ENCODE peak calls at places on chromosome 11, in eight cellular contexts. One of them, this sample, is unnamed.

GRCh38 chr11:19368726-19369364 is 128.1 kb upstream of the E2F8 start:
- DNase-seq in HCT116: no peak
- DNase-seq in mesenchymal stem cell: peak; percentile 73
- DNase-seq in NT2/D1: no peak
- DNase-seq in IMR-90: no peak
- DNase-seq in neural progenitor cell: no peak
- DNase-seq in SK-N-SH: no peak
- DNase-seq in SK-N-MC: no peak
- DNase-seq in this sample: no peak

GRCh38 chr11:55457641-55458040 is 89.9 kb downstream of the OR4A15 start:
- DNase-seq in mesenchymal stem cell: no peak
- DNase-seq in NT2/D1: no peak
- DNase-seq in HCT116: no peak
- DNase-seq in IMR-90: no peak
- DNase-seq in SK-N-SH: no peak
- DNase-seq in neural progenitor cell: no peak
- DNase-seq in SK-N-MC: no peak
- DNase-seq in this sample: no peak

GRCh38 chr11:132037961-132038360 is 667.5 kb downstream of the NTM start:
- DNase-seq in neural progenitor cell: no peak
- DNase-seq in HCT116: no peak
- DNase-seq in SK-N-SH: no peak
- DNase-seq in NT2/D1: no peak
- DNase-seq in mesenchymal stem cell: no peak
- DNase-seq in IMR-90: no peak
- DNase-seq in SK-N-MC: no peak
- DNase-seq in this sample: no peak

GRCh38 chr11:117039270-117039669 is 59.0 kb downstream of the SIK3 start:
- DNase-seq in mesenchymal stem cell: no peak
- DNase-seq in HCT116: no peak
- DNase-seq in SK-N-SH: no peak
- DNase-seq in neural progenitor cell: no peak
- DNase-seq in NT2/D1: no peak
- DNase-seq in IMR-90: no peak
- DNase-seq in SK-N-MC: no peak
- DNase-seq in this sample: no peak

GRCh38 chr11:3853935-3854659 is 1.4 kb upstream of the STIM1 start:
- DNase-seq in SK-N-SH: no peak
- DNase-seq in IMR-90: no peak
- DNase-seq in HCT116: no peak
- DNase-seq in mesenchymal stem cell: no peak
- DNase-seq in SK-N-MC: no peak
- DNase-seq in neural progenitor cell: no peak
- DNase-seq in NT2/D1: no peak
- DNase-seq in this sample: no peak

GRCh38 chr11:116836648-116837023 is 786 bp downstream of the APOA1 start:
- DNase-seq in SK-N-SH: no peak
- DNase-seq in HCT116: no peak
- DNase-seq in SK-N-MC: no peak
- DNase-seq in mesenchymal stem cell: no peak
- DNase-seq in NT2/D1: no peak
- DNase-seq in IMR-90: no peak
- DNase-seq in neural progenitor cell: no peak
- DNase-seq in this sample: no peak

GRCh38 chr11:118530683-118531596 is at the start of gene TMEM25:
- DNase-seq in IMR-90: peak; percentile 32
- DNase-seq in SK-N-SH: peak; percentile 96
- DNase-seq in mesenchymal stem cell: peak; percentile 64
- DNase-seq in neural progenitor cell: peak; percentile 87
- DNase-seq in HCT116: no peak
- DNase-seq in NT2/D1: peak; percentile 43
- DNase-seq in SK-N-MC: no peak
- DNase-seq in this sample: peak; percentile 91

GRCh38 chr11:10309163-10310093 is 4.6 kb downstream of the ADM start:
- DNase-seq in mesenchymal stem cell: peak; percentile 87
- DNase-seq in IMR-90: peak; percentile 92
- DNase-seq in HCT116: peak; percentile 83
- DNase-seq in SK-N-MC: no peak
- DNase-seq in neural progenitor cell: no peak
- DNase-seq in NT2/D1: no peak
- DNase-seq in SK-N-SH: no peak
- DNase-seq in this sample: peak; percentile 78

GRCh38 chr11:82995754-82996398 is 75.8 kb downstream of the RAB30 start:
- DNase-seq in mesenchymal stem cell: peak; percentile 60
- DNase-seq in SK-N-SH: no peak
- DNase-seq in SK-N-MC: no peak
- DNase-seq in HCT116: no peak
- DNase-seq in IMR-90: no peak
- DNase-seq in neural progenitor cell: no peak
- DNase-seq in NT2/D1: no peak
- DNase-seq in this sample: no peak

GRCh38 chr11:67632175-67632981 is 2.6 kb upstream of the NUDT8 start:
- DNase-seq in mesenchymal stem cell: no peak
- DNase-seq in IMR-90: no peak
- DNase-seq in SK-N-SH: no peak
- DNase-seq in NT2/D1: no peak
- DNase-seq in SK-N-MC: no peak
- DNase-seq in neural progenitor cell: no peak
- DNase-seq in HCT116: no peak
- DNase-seq in this sample: peak; percentile 74

GRCh38 chr11:122717264-122717867 is 61.8 kb downstream of the UBASH3B start:
- DNase-seq in HCT116: no peak
- DNase-seq in IMR-90: no peak
- DNase-seq in SK-N-MC: no peak
- DNase-seq in mesenchymal stem cell: no peak
- DNase-seq in SK-N-SH: no peak
- DNase-seq in neural progenitor cell: no peak
- DNase-seq in NT2/D1: no peak
- DNase-seq in this sample: no peak

GRCh38 chr11:119907934-119908760 is 179.1 kb upstream of the NECTIN1 start:
- DNase-seq in SK-N-SH: peak; percentile 86
- DNase-seq in mesenchymal stem cell: no peak
- DNase-seq in HCT116: no peak
- DNase-seq in IMR-90: no peak
- DNase-seq in NT2/D1: no peak
- DNase-seq in SK-N-MC: no peak
- DNase-seq in neural progenitor cell: no peak
- DNase-seq in this sample: no peak

DNA sequence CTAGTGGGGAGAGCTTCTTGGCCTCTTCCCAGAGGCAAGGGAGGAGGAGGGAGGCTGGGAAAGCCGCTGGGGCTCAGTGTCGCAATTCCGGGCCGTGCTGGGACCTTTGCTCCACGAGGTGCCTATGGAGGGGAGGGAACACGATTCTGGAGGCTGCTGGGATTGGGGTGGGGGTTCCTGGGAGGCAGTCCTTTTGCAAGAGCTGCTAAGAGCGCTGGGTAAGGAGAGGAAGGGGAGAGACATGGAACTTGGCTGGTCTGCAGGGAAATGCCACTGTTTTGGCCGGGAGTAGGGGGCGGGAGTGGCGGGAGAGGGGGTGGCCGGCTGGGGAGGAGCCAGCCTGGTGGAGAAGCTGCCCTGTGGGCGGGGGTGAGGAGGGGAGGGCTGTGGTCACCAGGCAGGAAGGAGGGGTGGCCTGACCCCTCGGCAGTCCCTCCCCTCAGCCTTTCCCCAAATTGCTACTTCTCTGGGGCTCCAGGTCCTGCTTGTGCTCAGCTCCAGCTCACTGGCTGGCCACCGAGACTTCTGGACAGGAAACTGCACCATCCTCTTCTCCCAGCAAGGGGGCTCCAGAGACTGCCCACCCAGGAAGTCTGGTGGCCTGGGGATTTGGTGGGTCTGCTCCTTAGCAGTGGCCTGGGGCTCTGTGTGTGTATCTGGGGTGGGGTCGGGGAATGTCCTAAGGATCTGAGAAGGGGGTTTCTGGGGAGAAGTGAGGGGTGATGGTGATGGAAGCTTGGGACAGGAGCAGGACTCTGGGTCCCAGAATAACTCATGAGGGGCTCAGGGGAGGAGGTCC is at the start of gene NR1H3:
- DNase-seq in mesenchymal stem cell: peak; percentile 86
- DNase-seq in neural progenitor cell: peak; percentile 79
- DNase-seq in IMR-90: peak; percentile 66
- DNase-seq in NT2/D1: no peak
- DNase-seq in SK-N-SH: peak; percentile 79
- DNase-seq in HCT116: no peak
- DNase-seq in SK-N-MC: no peak
- DNase-seq in this sample: peak; percentile 94
- H3K9ac ChIP-seq in mesenchymal stem cell: peak within 1 kb of the TSS; percentile 78
- H3K9ac ChIP-seq in neural progenitor cell: no peak within 1 kb of the TSS
- H3K9ac ChIP-seq in IMR-90: peak within 1 kb of the TSS; percentile 52
- H3K9ac ChIP-seq in NT2/D1: peak within 1 kb of the TSS; percentile 78
- H3K9ac ChIP-seq in SK-N-SH: no peak within 1 kb of the TSS
- H3K9ac ChIP-seq in HCT116: no peak within 1 kb of the TSS
- H3K9ac ChIP-seq in SK-N-MC: peak within 1 kb of the TSS; percentile 60
- H3K9ac ChIP-seq in this sample: peak within 1 kb of the TSS; percentile 25

GRCh38 chr11:126423743-126424142 is 68.3 kb downstream of the ST3GAL4 start:
- DNase-seq in SK-N-MC: no peak
- DNase-seq in HCT116: no peak
- DNase-seq in neural progenitor cell: no peak
- DNase-seq in IMR-90: no peak
- DNase-seq in SK-N-SH: no peak
- DNase-seq in mesenchymal stem cell: no peak
- DNase-seq in NT2/D1: no peak
- DNase-seq in this sample: no peak

GRCh38 chr11:126423154-126423553 is 67.7 kb downstream of the ST3GAL4 start:
- DNase-seq in SK-N-MC: no peak
- DNase-seq in mesenchymal stem cell: no peak
- DNase-seq in HCT116: no peak
- DNase-seq in IMR-90: no peak
- DNase-seq in SK-N-SH: no peak
- DNase-seq in NT2/D1: no peak
- DNase-seq in neural progenitor cell: no peak
- DNase-seq in this sample: no peak

GRCh38 chr11:126420730-126421083 is 65.2 kb downstream of the ST3GAL4 start:
- DNase-seq in HCT116: no peak
- DNase-seq in NT2/D1: no peak
- DNase-seq in SK-N-SH: no peak
- DNase-seq in SK-N-MC: no peak
- DNase-seq in IMR-90: no peak
- DNase-seq in mesenchymal stem cell: no peak
- DNase-seq in neural progenitor cell: no peak
- DNase-seq in this sample: no peak

GRCh38 chr11:126421243-126421642 is 65.8 kb downstream of the ST3GAL4 start:
- DNase-seq in HCT116: no peak
- DNase-seq in SK-N-MC: no peak
- DNase-seq in SK-N-SH: no peak
- DNase-seq in neural progenitor cell: no peak
- DNase-seq in IMR-90: no peak
- DNase-seq in mesenchymal stem cell: no peak
- DNase-seq in NT2/D1: no peak
- DNase-seq in this sample: peak; percentile 59

DNA sequence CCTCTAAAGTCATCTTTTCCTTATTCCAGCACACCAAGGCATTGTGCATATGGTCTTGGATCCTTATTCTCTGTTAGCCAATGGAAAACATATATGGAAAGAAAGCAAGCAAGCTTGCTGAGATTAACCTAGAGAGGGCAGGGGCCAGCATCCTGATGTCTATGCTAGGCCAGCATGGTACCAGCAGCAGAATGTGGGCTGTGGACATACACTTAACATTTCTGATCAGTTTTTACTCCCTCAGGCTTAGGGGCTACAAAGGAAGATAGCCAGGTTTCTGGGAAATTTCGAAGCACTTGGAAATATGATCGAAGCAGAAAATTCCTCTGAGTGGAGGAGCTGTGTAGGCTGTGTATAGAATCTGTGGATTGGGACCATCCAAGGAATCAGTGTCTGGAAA is 67.0 kb downstream of the ST3GAL4 start:
- DNase-seq in SK-N-SH: no peak
- DNase-seq in IMR-90: no peak
- DNase-seq in SK-N-MC: no peak
- DNase-seq in neural progenitor cell: no peak
- DNase-seq in NT2/D1: no peak
- DNase-seq in mesenchymal stem cell: no peak
- DNase-seq in HCT116: no peak
- DNase-seq in this sample: no peak
- H3K9ac ChIP-seq in SK-N-SH: no peak overlapping the region
- H3K9ac ChIP-seq in IMR-90: no peak overlapping the region
- H3K9ac ChIP-seq in SK-N-MC: no peak overlapping the region
- H3K9ac ChIP-seq in neural progenitor cell: no peak overlapping the region
- H3K9ac ChIP-seq in NT2/D1: no peak overlapping the region
- H3K9ac ChIP-seq in mesenchymal stem cell: no peak overlapping the region
- H3K9ac ChIP-seq in HCT116: no peak overlapping the region
- H3K9ac ChIP-seq in this sample: no peak overlapping the region

DNA sequence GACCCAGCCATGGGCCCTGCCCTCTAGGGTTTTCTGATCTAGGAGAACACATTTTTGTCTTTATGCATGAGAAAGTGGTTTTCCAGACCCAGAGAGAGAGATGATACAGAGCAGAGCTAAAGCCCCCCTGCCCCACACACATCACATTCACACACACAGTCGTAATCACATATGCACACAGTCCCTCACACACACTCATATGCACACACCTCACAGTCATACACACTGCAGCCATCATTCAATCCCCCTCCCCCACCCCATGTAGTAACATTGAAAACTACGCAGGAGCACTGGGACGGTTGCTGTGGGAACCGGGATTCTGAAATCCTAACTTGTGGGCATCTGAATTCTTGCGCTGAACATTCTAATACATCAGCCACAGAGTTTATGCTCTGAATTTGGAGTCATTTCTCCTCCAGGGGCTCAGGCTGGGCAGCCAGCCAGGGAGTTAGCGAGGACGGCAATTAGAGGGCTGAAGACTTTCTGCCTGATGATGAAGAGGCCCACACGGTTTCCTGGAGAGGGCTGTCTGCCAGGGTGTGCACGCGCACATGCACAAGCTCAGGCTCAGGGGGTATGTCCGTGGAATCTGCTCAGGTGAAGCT is 32.7 kb downstream of the CD6 start:
- DNase-seq in SK-N-SH: no peak
- DNase-seq in mesenchymal stem cell: no peak
- DNase-seq in NT2/D1: no peak
- DNase-seq in neural progenitor cell: no peak
- DNase-seq in SK-N-MC: peak; percentile 75
- DNase-seq in IMR-90: peak; percentile 13
- DNase-seq in HCT116: no peak
- DNase-seq in this sample: peak; percentile 53
- H3K9ac ChIP-seq in SK-N-SH: no peak overlapping the region
- H3K9ac ChIP-seq in mesenchymal stem cell: peak overlapping the region; percentile 47
- H3K9ac ChIP-seq in NT2/D1: peak overlapping the region; percentile 23
- H3K9ac ChIP-seq in neural progenitor cell: no peak overlapping the region
- H3K9ac ChIP-seq in SK-N-MC: no peak overlapping the region
- H3K9ac ChIP-seq in IMR-90: no peak overlapping the region
- H3K9ac ChIP-seq in HCT116: no peak overlapping the region
- H3K9ac ChIP-seq in this sample: no peak overlapping the region

DNA sequence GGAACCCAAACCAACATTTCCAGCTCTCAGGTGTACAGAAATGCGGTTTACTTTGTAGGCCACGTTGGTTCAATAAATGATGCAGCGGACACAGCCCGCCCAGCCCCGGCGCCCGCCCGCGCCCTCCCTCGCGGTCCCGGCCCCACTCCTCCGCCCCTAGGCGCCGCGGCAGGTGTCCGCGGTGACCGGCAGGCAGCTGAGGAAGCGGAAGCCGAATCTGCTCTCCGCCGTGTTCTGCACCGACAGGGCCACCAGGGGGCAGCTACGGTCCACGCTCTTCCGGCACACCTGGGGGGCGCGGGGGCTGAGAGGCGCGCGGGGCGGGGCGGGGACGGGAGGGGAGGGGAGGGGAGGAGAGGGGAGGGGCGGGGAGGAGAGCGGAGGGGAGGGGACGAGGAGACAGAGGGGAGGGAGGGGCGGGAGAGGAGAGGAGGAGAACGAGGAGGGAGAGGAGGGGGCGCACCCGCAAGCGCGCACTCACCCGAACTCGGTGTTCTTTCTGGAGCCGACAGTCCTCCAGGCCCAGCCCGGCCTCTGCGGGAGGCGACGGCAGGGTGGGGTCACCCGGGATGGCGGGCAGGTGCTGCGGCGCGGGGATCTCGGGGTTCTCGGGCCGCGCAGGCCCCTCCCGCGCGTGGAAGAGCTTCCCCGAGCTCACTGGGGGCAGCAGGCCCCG is 5.6 kb downstream of the LMNTD2 start:
- DNase-seq in neural progenitor cell: peak; percentile 95
- DNase-seq in SK-N-SH: peak; percentile 92
- DNase-seq in NT2/D1: peak; percentile 61
- DNase-seq in HCT116: peak; percentile 44
- DNase-seq in mesenchymal stem cell: peak; percentile 30
- DNase-seq in SK-N-MC: no peak
- DNase-seq in IMR-90: no peak
- DNase-seq in this sample: peak; percentile 92
- H3K9ac ChIP-seq in neural progenitor cell: no peak overlapping the region
- H3K9ac ChIP-seq in SK-N-SH: no peak overlapping the region
- H3K9ac ChIP-seq in NT2/D1: peak overlapping the region; percentile 77
- H3K9ac ChIP-seq in HCT116: peak overlapping the region; percentile 32
- H3K9ac ChIP-seq in mesenchymal stem cell: no peak overlapping the region
- H3K9ac ChIP-seq in SK-N-MC: no peak overlapping the region
- H3K9ac ChIP-seq in IMR-90: no peak overlapping the region
- H3K9ac ChIP-seq in this sample: no peak overlapping the region

This sample was measured in kidney.